ENCODE peak calls at places on chromosomes 16 and 17, in five cellular contexts. T, Z, F, D and X are unnamed samples.

GRCh38 chr16:81319221-81319912 is 4.6 kb downstream of the GAN start:
- DNase-seq in D (no peak), T (no peak), F (peak), Z (no peak), X (no peak)

GRCh38 chr16:53084141-53084541 is 29.4 kb downstream of the CHD9 start:
- DNase-seq in T (no peak), Z (no peak), F (no peak), D (no peak), X (no peak)

GRCh38 chr17:68296217-68297140 is 5.2 kb downstream of the ARSG start:
- DNase-seq in T (no peak), D (no peak), Z (no peak), F (no peak), X (peak)

GRCh38 chr16:4263504-4264436 is 9.1 kb downstream of the TFAP4 start:
- DNase-seq in D (peak), F (peak), Z (peak), T (peak), X (no peak)

GRCh38 chr17:16444258-16444886 is 29.0 kb downstream of the TRPV2 start:
- DNase-seq in F (no peak), D (no peak), T (no peak), Z (no peak), X (peak)

GRCh38 chr16:70699696-70700095 is 13.8 kb upstream of the MTSS2 start:
- DNase-seq in T (no peak), Z (no peak), F (no peak), D (no peak), X (no peak)

GRCh38 chr17:40460585-40460975 is 17.3 kb downstream of the IGFBP4 start:
- DNase-seq in D (no peak), Z (no peak), T (no peak), F (no peak), X (no peak)

GRCh38 chr17:32943647-32944191 is 15.8 kb downstream of the TMEM98 start:
- DNase-seq in Z (no peak), T (no peak), D (no peak), F (peak), X (no peak)

GRCh38 chr17:43308999-43309398 is 75.2 kb upstream of the RNU2-1 start:
- DNase-seq in D (no peak), T (no peak), Z (no peak), F (no peak), X (no peak)

GRCh38 chr16:700684-701584 is 4.7 kb downstream of the FBXL16 start:
- DNase-seq in Z (no peak), F (no peak), T (peak), D (peak), X (peak)

GRCh38 chr17:31415004-31415454 is 23.6 kb downstream of the RAB11FIP4 start:
- DNase-seq in T (no peak), F (no peak), Z (no peak), D (no peak), X (no peak)

GRCh38 chr16:266258-267164 is 9.2 kb downstream of the RGS11 start:
- DNase-seq in Z (no peak), F (no peak), D (no peak), T (no peak), X (no peak)

GRCh38 chr16:72875291-72876036 is 172.5 kb downstream of the ZFHX3 start:
- DNase-seq in Z (no peak), D (no peak), T (no peak), F (no peak), X (no peak)

GRCh38 chr17:79960788-79961522 is 74.7 kb downstream of the TBC1D16 start:
- DNase-seq in D (no peak), F (peak), T (no peak), Z (no peak), X (no peak)

GRCh38 chr17:28523186-28523585 is 17.0 kb downstream of the FOXN1 start:
- DNase-seq in F (no peak), Z (no peak), D (no peak), T (no peak), X (no peak)

GRCh38 chr17:77875881-77876509 is 82.5 kb upstream of the TNRC6C start:
- DNase-seq in F (no peak), Z (peak), T (no peak), D (no peak), X (no peak)

GRCh38 chr16:996672-997071 is 15.1 kb downstream of the SOX8 start:
- DNase-seq in D (no peak), T (no peak), Z (no peak), F (no peak), X (no peak)

GRCh38 chr16:535446-536405 is 8.2 kb downstream of the CAPN15 start:
- DNase-seq in F (peak), T (no peak), Z (peak), D (no peak), X (no peak)

GRCh38 chr16:4922721-4923342 is 14.1 kb downstream of the PPL start:
- DNase-seq in F (no peak), Z (no peak), T (no peak), D (no peak), X (no peak)

GRCh38 chr17:34447406-34447805 is 84.4 kb upstream of the CCL1 start:
- DNase-seq in T (no peak), F (no peak), D (no peak), Z (no peak), X (no peak)

GRCh38 chr16:50712568-50712914 is 19.1 kb downstream of the NOD2 start:
- DNase-seq in T (no peak), F (peak), Z (no peak), D (no peak), X (no peak)

DNA sequence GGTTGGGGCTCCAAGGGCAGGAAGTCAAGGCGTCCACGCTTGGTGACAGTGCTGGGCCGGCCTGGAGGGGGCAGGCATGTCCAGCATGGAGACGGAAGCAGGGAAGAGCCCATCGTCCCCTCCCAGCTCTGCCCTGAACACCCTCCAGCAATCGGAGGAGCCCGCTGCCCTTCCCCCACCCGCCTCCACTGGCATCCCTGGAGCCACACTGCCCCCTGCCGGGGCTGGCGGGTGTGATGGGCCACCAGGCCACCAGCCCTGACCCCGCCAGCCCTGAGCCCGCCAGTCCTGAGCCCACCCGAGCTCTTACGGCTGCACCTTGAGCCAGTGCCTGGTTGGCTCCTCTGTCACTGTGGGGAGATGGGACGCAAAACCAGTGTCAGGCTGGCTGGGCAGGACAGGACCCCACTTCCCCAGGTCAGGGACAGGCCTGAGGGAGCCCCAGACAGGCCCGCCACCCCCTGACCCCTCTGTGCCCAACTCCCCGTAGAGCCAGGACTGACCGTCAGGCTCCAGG is 4.1 kb upstream of the CDH15 start:
- DNase-seq in T (peak), F (peak), Z (peak), D (peak), X (peak)
- TF ChIP-seq CTCF in T (peak), F (peak), Z (peak), D (peak), X (peak)

GRCh38 chr16:85724936-85725335 is 26.0 kb downstream of the C16orf74 start:
- DNase-seq in F (no peak), Z (no peak), D (no peak), T (no peak), X (no peak)

GRCh38 chr16:85729907-85730465 is 20.9 kb downstream of the C16orf74 start:
- DNase-seq in T (no peak), D (no peak), Z (no peak), F (no peak), X (no peak)

GRCh38 chr16:85731179-85731578 is 19.7 kb downstream of the C16orf74 start:
- DNase-seq in T (no peak), D (no peak), F (no peak), Z (no peak), X (no peak)

GRCh38 chr16:85729452-85729851 is 21.4 kb downstream of the C16orf74 start:
- DNase-seq in F (no peak), T (no peak), Z (no peak), D (no peak), X (no peak)

DNA sequence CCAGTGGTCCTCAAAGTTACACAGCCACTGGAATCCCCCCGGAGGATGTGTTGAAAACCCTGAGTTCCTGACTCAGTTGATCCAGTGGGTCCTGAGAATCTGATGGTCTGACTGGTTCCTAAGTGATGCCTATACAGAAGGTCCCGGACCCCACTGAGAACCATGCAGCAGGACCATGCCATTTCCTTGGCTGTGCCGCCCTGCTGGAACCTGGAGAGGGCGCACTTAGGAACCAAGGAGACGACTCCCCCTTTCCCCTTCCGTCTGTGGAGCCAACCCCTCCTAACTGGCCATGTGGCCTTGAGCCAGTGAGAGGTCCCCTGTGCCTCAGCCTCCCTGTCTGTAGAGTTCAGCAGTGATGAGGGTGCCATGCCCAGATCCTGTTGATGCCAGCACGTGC is 22.0 kb downstream of the C16orf74 start:
- DNase-seq in T (peak), D (peak), F (no peak), Z (no peak), X (no peak)
- TF ChIP-seq CTCF in T (peak), D (peak), F (peak), Z (no peak), X (peak)

DNA sequence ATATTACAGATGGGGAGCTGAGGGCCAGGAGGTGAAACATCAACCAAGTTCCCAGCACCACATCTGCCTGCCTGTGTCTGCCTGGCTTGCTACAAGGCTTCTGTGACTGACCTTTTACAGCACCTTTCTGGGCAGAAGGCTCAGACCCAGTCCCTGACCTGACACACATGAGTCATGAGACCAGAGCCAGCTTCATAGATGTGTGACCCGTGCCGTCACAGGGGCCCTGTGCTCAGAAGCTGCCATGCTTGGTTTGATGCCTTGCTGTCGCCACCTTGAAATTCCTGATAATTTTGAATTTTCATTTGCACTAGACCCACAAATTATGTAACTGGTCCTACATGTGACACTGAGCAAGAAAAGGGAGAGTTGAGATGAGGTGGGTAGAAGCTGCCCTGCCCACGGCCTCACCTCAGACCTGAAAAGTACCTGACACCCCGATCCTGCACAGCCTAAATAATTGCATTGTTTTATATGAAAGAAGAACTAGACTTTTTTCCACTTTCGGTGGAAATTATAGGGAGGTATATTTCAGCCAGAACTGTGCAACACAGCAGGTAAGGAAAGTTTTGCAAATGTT is 13.3 kb upstream of the PECAM1 start:
- DNase-seq in T (no peak), F (no peak), Z (no peak), D (no peak), X (no peak)
- TF ChIP-seq CTCF in T (no peak), F (no peak), Z (no peak), D (no peak), X (no peak)

DNA sequence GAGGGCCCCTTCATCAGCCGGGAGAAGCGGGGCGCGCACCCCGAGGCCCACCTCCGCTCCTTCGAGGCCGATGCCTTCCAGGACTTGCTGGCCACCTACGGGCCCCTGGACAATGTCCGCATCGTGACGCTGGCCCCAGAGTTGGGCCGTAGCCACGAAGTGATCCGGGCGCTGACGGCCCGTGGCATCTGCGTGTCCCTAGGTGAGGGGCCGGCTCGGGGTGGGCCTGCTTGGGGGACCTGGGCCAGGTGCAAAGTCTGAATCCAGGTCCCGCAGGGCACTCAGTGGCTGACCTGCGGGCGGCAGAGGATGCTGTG is 3.5 kb downstream of the CEMP1 start:
- DNase-seq in D (no peak), T (no peak), Z (no peak), F (no peak), X (no peak)
- TF ChIP-seq CTCF in D (no peak), T (no peak), Z (no peak), F (no peak), X (no peak)

GRCh38 chr17:50267074-50267841 is 7.0 kb upstream of the TMEM92 start:
- DNase-seq in Z (no peak), T (no peak), F (peak), D (no peak), X (no peak)
- TF ChIP-seq CTCF in Z (no peak), T (no peak), F (no peak), D (no peak), X (no peak)

GRCh38 chr17:81408049-81408448 is 12.8 kb downstream of the BAHCC1 start:
- DNase-seq in D (no peak), T (no peak), F (no peak), Z (no peak), X (no peak)

GRCh38 chr17:81410852-81411251 is 15.6 kb downstream of the BAHCC1 start:
- DNase-seq in F (no peak), D (no peak), Z (no peak), T (no peak), X (no peak)

GRCh38 chr17:81411305-81411704 is 16.0 kb downstream of the BAHCC1 start:
- DNase-seq in F (no peak), T (no peak), D (no peak), Z (no peak), X (no peak)

GRCh38 chr17:81406117-81406953 is 11.1 kb downstream of the BAHCC1 start:
- DNase-seq in Z (no peak), T (no peak), F (no peak), D (no peak), X (no peak)

GRCh38 chr17:81409190-81409935 is 14.1 kb downstream of the BAHCC1 start:
- DNase-seq in T (no peak), D (peak), F (no peak), Z (no peak), X (peak)
- TF ChIP-seq CTCF in T (no peak), D (peak), F (no peak), Z (no peak), X (peak)

GRCh38 chr17:74963656-74964055 is 8.9 kb downstream of the HID1 start:
- DNase-seq in T (no peak), D (peak), F (no peak), Z (no peak), X (no peak)
- TF ChIP-seq CTCF in T (no peak), D (peak), F (no peak), Z (no peak), X (peak)

GRCh38 chr16:57412584-57412983 is 8.0 kb downstream of the CCL17 start:
- DNase-seq in F (no peak), Z (no peak), D (no peak), T (no peak), X (no peak)

GRCh38 chr16:57409065-57409464 is 4.5 kb downstream of the CCL17 start:
- DNase-seq in Z (no peak), F (no peak), D (no peak), T (no peak), X (no peak)

GRCh38 chr16:57407521-57408353 is 3.2 kb downstream of the CCL17 start:
- DNase-seq in D (no peak), Z (no peak), F (no peak), T (no peak), X (no peak)

GRCh38 chr16:57411362-57411976 is 6.9 kb downstream of the CCL17 start:
- DNase-seq in Z (no peak), T (no peak), D (no peak), F (no peak), X (no peak)

GRCh38 chr16:57409870-57410585 is 5.5 kb downstream of the CCL17 start:
- DNase-seq in T (no peak), Z (no peak), D (no peak), F (peak), X (no peak)
- TF ChIP-seq CTCF in T (no peak), Z (no peak), D (peak), F (no peak), X (no peak)

GRCh38 chr17:20992416-20992815 is 50.4 kb downstream of the USP22 start:
- DNase-seq in D (no peak), T (no peak), Z (no peak), F (no peak), X (no peak)
- TF ChIP-seq CTCF in D (no peak), T (no peak), Z (no peak), F (no peak), X (no peak)

GRCh38 chr17:63082952-63083351 is 116.9 kb downstream of the TANC2 start:
- DNase-seq in T (no peak), Z (no peak), F (peak), D (no peak), X (no peak)

GRCh38 chr17:63078707-63079106 is 112.7 kb downstream of the TANC2 start:
- DNase-seq in T (no peak), D (no peak), Z (no peak), F (peak), X (no peak)

GRCh38 chr17:63086483-63087185 is 120.6 kb downstream of the TANC2 start:
- DNase-seq in D (no peak), Z (no peak), T (no peak), F (no peak), X (no peak)

DNA sequence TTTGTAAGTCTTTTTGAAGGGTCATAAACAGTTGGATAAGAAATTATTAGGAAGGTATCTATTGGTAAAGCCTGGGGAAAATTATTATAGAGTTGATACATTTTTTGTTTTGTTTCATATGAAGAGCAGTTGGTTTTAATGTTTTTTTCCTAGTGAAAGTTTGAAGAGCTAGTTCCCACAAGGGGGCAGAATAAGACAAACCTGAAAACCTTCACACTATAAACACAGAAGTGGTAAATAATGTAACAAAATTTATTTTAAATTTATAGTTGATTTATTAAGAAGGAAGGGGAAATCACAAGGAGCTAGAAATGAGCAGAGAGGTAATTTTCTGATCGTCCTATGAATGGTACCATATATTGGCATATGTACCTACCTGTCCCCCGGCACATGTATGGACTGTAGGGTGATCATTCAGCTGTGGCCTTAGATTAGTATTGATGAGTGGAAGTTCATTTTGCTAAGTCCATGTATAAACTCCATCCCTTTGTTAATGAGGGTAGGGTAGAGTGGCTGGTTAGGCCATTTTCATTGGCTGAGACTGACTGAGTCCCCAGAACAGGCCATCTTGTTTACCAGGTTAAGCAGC is 116.3 kb downstream of the TANC2 start:
- DNase-seq in T (no peak), Z (no peak), D (no peak), F (peak), X (no peak)
- TF ChIP-seq CTCF in T (peak), Z (peak), D (peak), F (peak), X (peak)